ENCODE peak calls at places on chromosomes 11 and 22, in five cellular contexts. One of them, this sample, is unnamed.
A peak's percentile ranks its signal among the peaks of the same experiment; 100 is the strongest.

GRCh38 chr11:84884836-84885235 is 742.3 kb downstream of the DLG2 start:
- DNase-seq in choroid plexus epithelial cell: no peak
- DNase-seq in A549: no peak
- DNase-seq in fibroblast of villous mesenchyme: no peak
- DNase-seq in PC-3: no peak
- DNase-seq in this sample: no peak

GRCh38 chr11:128926437-128927107 is 16.1 kb downstream of the TP53AIP1 start:
- DNase-seq in choroid plexus epithelial cell: no peak
- DNase-seq in A549: no peak
- DNase-seq in fibroblast of villous mesenchyme: no peak
- DNase-seq in PC-3: no peak
- DNase-seq in this sample: no peak

GRCh38 chr22:17782621-17783020 is 8.4 kb upstream of the BID start:
- DNase-seq in choroid plexus epithelial cell: no peak
- DNase-seq in A549: no peak
- DNase-seq in fibroblast of villous mesenchyme: no peak
- DNase-seq in PC-3: no peak
- DNase-seq in this sample: no peak

GRCh38 chr11:133146697-133147306 is 385.5 kb downstream of the OPCML start:
- DNase-seq in choroid plexus epithelial cell: no peak
- DNase-seq in A549: no peak
- DNase-seq in fibroblast of villous mesenchyme: no peak
- DNase-seq in PC-3: no peak
- DNase-seq in this sample: no peak

GRCh38 chr22:27150530-27150909 is 493.1 kb downstream of the MIAT start:
- DNase-seq in choroid plexus epithelial cell: no peak
- DNase-seq in A549: no peak
- DNase-seq in fibroblast of villous mesenchyme: no peak
- DNase-seq in PC-3: no peak
- DNase-seq in this sample: no peak

GRCh38 chr11:64759722-64760719 is at the start of gene PYGM:
- DNase-seq in choroid plexus epithelial cell: peak; percentile 89
- DNase-seq in A549: no peak
- DNase-seq in fibroblast of villous mesenchyme: peak; percentile 58
- DNase-seq in PC-3: peak; percentile 27
- DNase-seq in this sample: peak; percentile 60

GRCh38 chr11:38839076-38839475 is 2241.0 kb upstream of the RAG2 start:
- DNase-seq in choroid plexus epithelial cell: no peak
- DNase-seq in A549: no peak
- DNase-seq in fibroblast of villous mesenchyme: no peak
- DNase-seq in PC-3: no peak
- DNase-seq in this sample: no peak

GRCh38 chr22:41479671-41480396 is 10.9 kb downstream of the ACO2 start:
- DNase-seq in choroid plexus epithelial cell: peak; percentile 88
- DNase-seq in A549: no peak
- DNase-seq in fibroblast of villous mesenchyme: no peak
- DNase-seq in PC-3: no peak
- DNase-seq in this sample: peak; percentile 56

GRCh38 chr11:19201737-19202605 is at the start of gene CSRP3:
- DNase-seq in choroid plexus epithelial cell: no peak
- DNase-seq in A549: no peak
- DNase-seq in fibroblast of villous mesenchyme: no peak
- DNase-seq in PC-3: no peak
- DNase-seq in this sample: no peak

GRCh38 chr11:132874638-132875037 is 657.7 kb downstream of the OPCML start:
- DNase-seq in choroid plexus epithelial cell: peak; percentile 67
- DNase-seq in A549: peak; percentile 2
- DNase-seq in fibroblast of villous mesenchyme: peak; percentile 3
- DNase-seq in PC-3: peak; percentile 38
- DNase-seq in this sample: peak; percentile 11

GRCh38 chr11:10032991-10033390 is 261.0 kb downstream of the SBF2 start:
- DNase-seq in choroid plexus epithelial cell: no peak
- DNase-seq in A549: no peak
- DNase-seq in fibroblast of villous mesenchyme: peak; percentile 45
- DNase-seq in PC-3: peak; percentile 41
- DNase-seq in this sample: peak; percentile 16

GRCh38 chr22:39344046-39344390 is 5.8 kb upstream of the SYNGR1 start:
- DNase-seq in choroid plexus epithelial cell: no peak
- DNase-seq in A549: no peak
- DNase-seq in fibroblast of villous mesenchyme: no peak
- DNase-seq in PC-3: no peak
- DNase-seq in this sample: no peak

GRCh38 chr22:29751139-29751538 is 15.7 kb downstream of the ZMAT5 start:
- DNase-seq in choroid plexus epithelial cell: peak; percentile 61
- DNase-seq in A549: no peak
- DNase-seq in fibroblast of villous mesenchyme: no peak
- DNase-seq in PC-3: no peak
- DNase-seq in this sample: peak; percentile 62

GRCh38 chr11:11411401-11411985 is 58.4 kb upstream of the CSNK2A3 start:
- DNase-seq in choroid plexus epithelial cell: no peak
- DNase-seq in A549: no peak
- DNase-seq in fibroblast of villous mesenchyme: no peak
- DNase-seq in PC-3: no peak
- DNase-seq in this sample: no peak

GRCh38 chr22:27794244-27794643 is 7.3 kb downstream of the MN1 start:
- DNase-seq in choroid plexus epithelial cell: no peak
- DNase-seq in A549: no peak
- DNase-seq in fibroblast of villous mesenchyme: no peak
- DNase-seq in PC-3: no peak
- DNase-seq in this sample: no peak

GRCh38 chr22:48336339-48337060 is 1491.2 kb downstream of the BRD1 start:
- DNase-seq in choroid plexus epithelial cell: no peak
- DNase-seq in A549: no peak
- DNase-seq in fibroblast of villous mesenchyme: no peak
- DNase-seq in PC-3: no peak
- DNase-seq in this sample: no peak

GRCh38 chr22:29485448-29485847 is 5.4 kb downstream of the NEFH start:
- DNase-seq in choroid plexus epithelial cell: no peak
- DNase-seq in A549: no peak
- DNase-seq in fibroblast of villous mesenchyme: no peak
- DNase-seq in PC-3: no peak
- DNase-seq in this sample: no peak

GRCh38 chr11:113289341-113290187 is 24.8 kb upstream of the TTC12 start:
- DNase-seq in choroid plexus epithelial cell: peak; percentile 69
- DNase-seq in A549: peak; percentile 32
- DNase-seq in fibroblast of villous mesenchyme: peak; percentile 52
- DNase-seq in PC-3: peak; percentile 73
- DNase-seq in this sample: peak; percentile 64

GRCh38 chr11:46723359-46723680 is 4.3 kb downstream of the F2 start:
- DNase-seq in choroid plexus epithelial cell: no peak
- DNase-seq in A549: no peak
- DNase-seq in fibroblast of villous mesenchyme: no peak
- DNase-seq in PC-3: no peak
- DNase-seq in this sample: no peak

DNA sequence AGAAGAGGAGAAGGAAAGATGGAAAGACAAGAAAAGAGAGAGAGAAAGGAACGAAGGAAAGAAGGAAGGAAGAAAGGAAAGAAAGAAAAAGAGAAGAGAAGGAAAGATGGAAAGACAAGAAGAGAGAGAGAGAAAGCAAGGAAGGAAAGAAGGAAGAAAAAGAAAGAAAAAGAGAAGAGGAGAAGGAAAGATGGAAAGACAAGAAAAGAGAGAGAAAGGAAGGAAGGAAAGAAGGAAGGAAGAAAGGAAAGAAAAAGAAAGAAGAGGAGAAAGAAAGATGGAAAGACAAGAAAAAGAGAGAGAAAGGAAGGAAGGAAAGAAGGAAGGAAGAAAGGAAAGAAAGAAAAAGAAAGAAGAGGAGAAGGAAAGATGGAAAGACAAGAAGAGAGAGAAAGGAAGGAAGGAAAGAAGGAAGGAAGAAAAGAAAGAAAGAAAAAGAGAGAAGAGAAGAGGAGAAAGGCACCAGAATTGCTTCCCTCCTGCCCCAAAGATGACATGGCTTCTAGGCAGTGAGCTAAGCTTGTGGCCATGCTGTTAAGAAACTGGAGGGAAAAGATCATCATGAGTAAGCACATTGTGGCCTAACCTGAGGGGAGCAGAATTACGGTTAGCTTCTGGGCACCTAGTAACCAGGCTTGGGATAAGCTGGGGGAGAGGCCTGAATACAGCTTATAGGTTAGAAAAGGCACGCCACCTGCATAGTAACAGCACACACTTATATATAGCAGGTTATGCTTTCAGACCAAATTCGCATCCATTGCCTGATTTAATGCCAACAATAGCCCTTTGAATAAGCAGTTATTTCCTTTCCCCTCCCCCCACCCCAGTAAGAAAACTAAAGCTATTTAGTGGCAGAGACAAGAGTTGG is 2.3 kb upstream of the ST3GAL4 start:
- DNase-seq in choroid plexus epithelial cell: peak; percentile 60
- DNase-seq in A549: peak; percentile 75
- DNase-seq in fibroblast of villous mesenchyme: peak; percentile 56
- DNase-seq in PC-3: peak; percentile 88
- DNase-seq in this sample: peak; percentile 57
- TF ChIP-seq CTCF in choroid plexus epithelial cell: no peak
- TF ChIP-seq CTCF in A549: no peak
- TF ChIP-seq CTCF in fibroblast of villous mesenchyme: no peak
- TF ChIP-seq CTCF in PC-3: no peak
- TF ChIP-seq CTCF in this sample: no peak

DNA sequence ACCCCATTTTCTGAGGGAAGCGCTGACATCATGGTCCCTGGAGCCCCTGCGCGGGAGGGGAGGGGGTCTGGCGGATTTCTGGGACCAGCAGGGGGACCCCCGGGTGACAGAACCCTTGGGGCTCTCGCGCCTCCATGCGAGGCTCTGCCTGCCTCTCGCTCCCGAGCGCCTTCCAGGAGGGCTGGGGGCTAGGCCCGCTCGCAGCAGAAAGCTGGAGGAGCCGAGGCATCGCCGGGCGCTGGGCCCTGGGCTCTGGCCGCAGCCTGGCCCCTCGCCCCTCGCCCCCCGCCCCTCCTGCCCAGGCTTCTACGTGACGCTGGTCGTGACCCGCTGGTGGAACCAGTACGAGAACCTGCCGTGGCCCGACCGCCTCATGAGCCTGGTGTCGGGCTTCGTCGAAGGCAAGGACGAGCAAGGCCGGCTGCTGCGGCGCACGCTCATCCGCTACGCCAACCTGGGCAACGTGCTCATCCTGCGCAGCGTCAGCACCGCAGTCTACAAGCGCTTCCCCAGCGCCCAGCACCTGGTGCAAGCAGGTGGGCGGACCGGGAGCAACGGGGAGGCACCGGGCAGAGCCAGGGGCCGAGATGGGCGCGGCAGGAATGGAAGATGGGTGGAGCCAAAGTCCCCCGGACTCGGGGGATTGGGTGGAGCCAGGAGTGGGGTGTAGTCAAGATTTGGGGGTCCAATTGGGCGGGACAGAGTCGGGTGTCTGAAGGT is 5.4 kb downstream of the BEST1 start:
- DNase-seq in choroid plexus epithelial cell: peak; percentile 47
- DNase-seq in A549: no peak
- DNase-seq in fibroblast of villous mesenchyme: no peak
- DNase-seq in PC-3: no peak
- DNase-seq in this sample: no peak
- H3K4me3 ChIP-seq in choroid plexus epithelial cell: peak overlapping the region; percentile 56
- H3K4me3 ChIP-seq in A549: no peak overlapping the region
- H3K4me3 ChIP-seq in fibroblast of villous mesenchyme: peak overlapping the region; percentile 48
- H3K4me3 ChIP-seq in PC-3: no peak overlapping the region
- H3K4me3 ChIP-seq in this sample: peak overlapping the region; percentile 52

GRCh38 chr11:75384438-75385080 is 14.8 kb upstream of the RPS3 start:
- DNase-seq in choroid plexus epithelial cell: peak; percentile 70
- DNase-seq in A549: peak; percentile 83
- DNase-seq in fibroblast of villous mesenchyme: peak; percentile 69
- DNase-seq in PC-3: peak; percentile 92
- DNase-seq in this sample: peak; percentile 71
- TF ChIP-seq CTCF in choroid plexus epithelial cell: peak; percentile 99
- TF ChIP-seq CTCF in A549: peak; percentile 98
- TF ChIP-seq CTCF in fibroblast of villous mesenchyme: peak; percentile 96
- TF ChIP-seq CTCF in PC-3: peak; percentile 99
- TF ChIP-seq CTCF in this sample: peak; percentile 97

DNA sequence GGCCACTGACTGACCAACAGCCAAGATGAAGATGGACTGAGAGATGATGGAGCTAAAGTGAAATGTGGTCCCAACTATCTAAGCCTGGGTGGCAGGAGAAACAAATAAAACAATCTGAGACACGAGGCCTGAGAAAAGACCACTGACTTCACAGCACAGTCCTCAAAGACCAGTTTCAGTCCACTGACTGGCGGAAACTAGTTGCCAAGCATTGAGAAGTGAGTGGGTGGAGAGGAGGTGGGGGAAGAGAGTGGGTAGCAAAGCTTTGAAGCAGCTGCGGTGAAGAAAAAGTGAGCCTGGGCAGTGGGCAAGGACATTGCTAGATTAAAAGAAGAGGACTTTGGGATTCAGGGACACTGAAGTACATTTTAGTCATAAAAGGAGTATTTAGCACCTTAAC is 1.9 kb downstream of the MS4A1 start:
- DNase-seq in choroid plexus epithelial cell: no peak
- DNase-seq in A549: no peak
- DNase-seq in fibroblast of villous mesenchyme: no peak
- DNase-seq in PC-3: no peak
- DNase-seq in this sample: no peak
- H3K4me3 ChIP-seq in choroid plexus epithelial cell: no peak overlapping the region
- H3K4me3 ChIP-seq in A549: no peak overlapping the region
- H3K4me3 ChIP-seq in fibroblast of villous mesenchyme: no peak overlapping the region
- H3K4me3 ChIP-seq in PC-3: no peak overlapping the region
- H3K4me3 ChIP-seq in this sample: no peak overlapping the region

DNA sequence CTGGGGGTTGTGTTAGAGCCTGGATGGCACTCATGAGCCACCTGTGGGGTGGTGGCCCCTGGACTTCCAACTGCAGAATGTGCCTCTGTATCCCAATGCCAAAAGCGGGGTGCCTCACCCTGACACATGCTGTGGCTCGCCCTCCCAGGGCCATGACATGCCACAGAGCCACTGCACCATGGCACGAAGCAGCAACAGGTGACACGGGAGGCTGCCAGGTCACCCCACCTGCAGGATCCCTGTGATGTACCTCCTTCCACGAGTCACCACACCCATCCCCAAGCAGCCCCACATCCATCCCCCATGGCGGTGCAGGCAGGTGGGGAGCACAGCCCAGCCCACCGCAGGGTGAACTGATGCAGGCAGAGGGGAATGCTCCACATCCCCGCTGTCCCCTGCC is 14.8 kb downstream of the NECTIN1 start:
- DNase-seq in choroid plexus epithelial cell: no peak
- DNase-seq in A549: no peak
- DNase-seq in fibroblast of villous mesenchyme: no peak
- DNase-seq in PC-3: no peak
- DNase-seq in this sample: no peak
- TF ChIP-seq CTCF in choroid plexus epithelial cell: no peak
- TF ChIP-seq CTCF in A549: no peak
- TF ChIP-seq CTCF in fibroblast of villous mesenchyme: no peak
- TF ChIP-seq CTCF in PC-3: no peak
- TF ChIP-seq CTCF in this sample: no peak